ENCODE peak calls at places on chromosomes 5 and 9, in four cellular contexts. O, I, Y and U are unnamed samples.

GRCh38 chr9:129398101-129398795 is 220.2 kb upstream of the IER5L start:
- DNase-seq in Y (no peak), I (peak; percentile 2), O (peak; percentile 64), U (no peak)

GRCh38 chr5:87645241-87645640 is 232.5 kb upstream of the CCNH start:
- DNase-seq in I (no peak), O (no peak), Y (no peak), U (no peak)

GRCh38 chr9:111427186-111427585 is 57.0 kb downstream of the ECPAS start:
- DNase-seq in O (no peak), Y (peak; percentile 11), I (no peak), U (no peak)

GRCh38 chr5:3489221-3489620 is 106.4 kb upstream of the IRX1 start:
- DNase-seq in Y (no peak), O (no peak), I (no peak), U (no peak)

GRCh38 chr9:69029535-69029934 is 6.0 kb upstream of the FXN start:
- DNase-seq in I (no peak), O (no peak), Y (no peak), U (no peak)

GRCh38 chr5:150993836-150994412 is 26.5 kb upstream of the GPX3 start:
- DNase-seq in O (no peak), Y (no peak), I (no peak), U (no peak)

GRCh38 chr5:120848883-120849282 is 384.8 kb downstream of the PRR16 start:
- DNase-seq in Y (peak; percentile 1), I (no peak), O (no peak), U (no peak)

GRCh38 chr5:152271420-152271819 is 133.7 kb downstream of the NMUR2 start:
- DNase-seq in Y (no peak), I (no peak), O (no peak), U (no peak)

GRCh38 chr5:61114441-61114840 is 47.8 kb downstream of the SMIM15 start:
- DNase-seq in I (no peak), Y (no peak), O (no peak), U (no peak)

GRCh38 chr9:124202447-124202971 is 55.2 kb upstream of the NEK6 start:
- DNase-seq in I (peak; percentile 35), O (no peak), Y (no peak), U (no peak)

GRCh38 chr9:17614929-17615328 is 36.1 kb downstream of the SH3GL2 start:
- DNase-seq in O (no peak), Y (no peak), I (no peak), U (no peak)

GRCh38 chr9:117414906-117415583 is at the start of gene ASTN2:
- DNase-seq in O (peak; percentile 80), I (peak; percentile 22), Y (no peak), U (no peak)

GRCh38 chr9:113267911-113268563 is 7.3 kb downstream of the CDC26 start:
- DNase-seq in O (no peak), I (no peak), Y (no peak), U (no peak)

GRCh38 chr9:86662890-86663468 is 284.3 kb downstream of the GAS1 start:
- DNase-seq in Y (no peak), I (no peak), O (no peak), U (no peak)

GRCh38 chr9:973295-973842 is 3.1 kb upstream of the DMRT3 start:
- DNase-seq in O (no peak), Y (no peak), I (no peak), U (no peak)

GRCh38 chr9:114258218-114258617 is 64.7 kb upstream of the ORM1 start:
- DNase-seq in Y (no peak), O (no peak), I (no peak), U (no peak)

GRCh38 chr5:137613554-137614265 is 114.6 kb upstream of the SPOCK1 start:
- DNase-seq in I (no peak), O (no peak), Y (no peak), U (no peak)

GRCh38 chr5:60522299-60522915 is 177.6 kb downstream of the DEPDC1B start:
- DNase-seq in I (no peak), O (no peak), Y (no peak), U (no peak)

GRCh38 chr5:82403026-82403425 is 124.9 kb upstream of the RPS23 start:
- DNase-seq in O (no peak), Y (no peak), I (no peak), U (no peak)

GRCh38 chr5:150999704-151000452 is 20.5 kb upstream of the GPX3 start:
- DNase-seq in Y (no peak), I (peak; percentile 58), O (peak; percentile 82), U (no peak)

GRCh38 chr5:112329429-112330090 is 89.5 kb downstream of the EPB41L4A start:
- DNase-seq in O (no peak), Y (no peak), I (no peak), U (no peak)

GRCh38 chr5:141692919-141693848 is 11.2 kb upstream of the ARAP3 start:
- DNase-seq in I (no peak), Y (no peak), O (no peak), U (no peak)

GRCh38 chr9:93268551-93269314 is 84.8 kb downstream of the WNK2 start:
- DNase-seq in Y (no peak), I (no peak), O (peak; percentile 38), U (peak; percentile 48)

GRCh38 chr5:1073239-1074102 is 38.4 kb downstream of the SLC12A7 start:
- DNase-seq in I (no peak), O (no peak), Y (no peak), U (no peak)

GRCh38 chr5:172106511-172107356 is 81.3 kb downstream of the STK10 start:
- DNase-seq in I (peak; percentile 57), Y (no peak), O (peak; percentile 90), U (no peak)

GRCh38 chr5:10248378-10249260 is 1.1 kb downstream of the ATPSCKMT start:
- DNase-seq in I (no peak), Y (no peak), O (no peak), U (no peak)

GRCh38 chr5:167614294-167615104 is 676.9 kb upstream of the WWC1 start:
- DNase-seq in O (no peak), Y (no peak), I (no peak), U (no peak)

GRCh38 chr5:65817936-65818335 is 95.9 kb downstream of the NLN start:
- DNase-seq in Y (no peak), I (no peak), O (no peak), U (no peak)

GRCh38 chr5:31232273-31232888 is 38.9 kb downstream of the CDH6 start:
- DNase-seq in I (no peak), O (no peak), Y (peak; percentile 20), U (peak; percentile 68)

GRCh38 chr5:137016783-137017324 is 482.3 kb downstream of the SPOCK1 start:
- DNase-seq in I (no peak), Y (no peak), O (no peak), U (no peak)

GRCh38 chr9:126388964-126389363 is 62.3 kb downstream of the MVB12B start:
- DNase-seq in Y (no peak), I (no peak), O (no peak), U (no peak)

GRCh38 chr5:57174128-57174849 is 430 bp downstream of the GPBP1 start:
- DNase-seq in O (no peak), I (peak; percentile 30), Y (no peak), U (no peak)

GRCh38 chr5:177402271-177403043 is 2.0 kb upstream of the PFN3 start:
- DNase-seq in Y (no peak), I (peak; percentile 30), O (peak; percentile 84), U (peak; percentile 76)

GRCh38 chr5:31962321-31962720 is 211.8 kb downstream of the GOLPH3 start:
- DNase-seq in Y (no peak), O (no peak), I (no peak), U (no peak)

GRCh38 chr5:33034777-33035176 is 323.7 kb downstream of the NPR3 start:
- DNase-seq in Y (no peak), O (no peak), I (no peak), U (no peak)

GRCh38 chr9:133347515-133347984 is 381 bp downstream of the MED22 start:
- DNase-seq in I (peak; percentile 50), Y (no peak), O (no peak), U (no peak)